ENCODE peak calls at places on chromosomes 13 and 19, in four cellular contexts. R, C, L and O are unnamed samples.

GRCh38 chr19:35896643-35897040 is 3.7 kb downstream of the NFKBID start:
- DNase-seq in R (no peak), C (no peak), L (no peak), O (no peak)

GRCh38 chr13:80336335-80336734 is 4.6 kb downstream of the SPRY2 start:
- DNase-seq in R (no peak), C (no peak), L (no peak), O (no peak)

GRCh38 chr19:16057062-16057461 is 19.2 kb upstream of the TPM4 start:
- DNase-seq in R (no peak), C (no peak), L (no peak), O (no peak)

GRCh38 chr13:94590744-94591143 is 5.2 kb downstream of the TGDS start:
- DNase-seq in R (no peak), C (no peak), L (no peak), O (no peak)

GRCh38 chr19:29860492-29860891 is 48.7 kb downstream of the CCNE1 start:
- DNase-seq in R (no peak), C (no peak), L (no peak), O (no peak)

GRCh38 chr13:102677122-102677521 is 17.7 kb downstream of the METTL21C start:
- DNase-seq in R (no peak), C (no peak), L (no peak), O (no peak)

GRCh38 chr19:35388277-35389054 is 17.6 kb downstream of the GPR42 start:
- DNase-seq in R (no peak), C (no peak), L (no peak), O (no peak)

GRCh38 chr13:40101708-40102359 is 446.4 kb downstream of the COG6 start:
- DNase-seq in R (no peak), C (peak; percentile 61), L (no peak), O (no peak)

GRCh38 chr13:99930925-99931324 is 40.6 kb downstream of the ZIC5 start:
- DNase-seq in R (no peak), C (no peak), L (no peak), O (no peak)